ENCODE peak calls at places on chromosomes 7 and 10, in ten cellular contexts. O is SHP77; U is NCI-H446; L is stimulated activated CD4-positive, alpha-beta T cell treated with anti-CD3 and anti-CD28 coated beads, Interleukin-2, amount 100 ng/mL, for 4 hours; B is NCI-H2171 treated with DMSO at 0.1 percent for 48 hours; T is T-cell; G is effector CD4-positive, alpha-beta T cell; Q is stromal cell of bone marrow; Z is fibroblast of the aortic adventitia; N is Calu3. Y is an unnamed sample.

GRCh38 chr10:60025279-60025678 is 118.9 kb upstream of the CCDC6 start:
- DNase-seq in O (no peak), U (no peak), L (no peak), B (no peak), T (no peak), G (no peak), Q (no peak), Z (no peak), N (no peak), Y (no peak)

GRCh38 chr10:128506423-128506822 is 380.2 kb upstream of the MKI67 start:
- DNase-seq in O (no peak), U (no peak), L (no peak), B (no peak), T (no peak), G (no peak), Q (no peak), Z (no peak), N (no peak), Y (no peak)

GRCh38 chr7:94697671-94697994 is 41.7 kb upstream of the SGCE start:
- DNase-seq in O (no peak), U (no peak), L (no peak), B (no peak), T (no peak), G (no peak), Q (no peak), Z (no peak), N (no peak), Y (no peak)

GRCh38 chr7:142391191-142391992 is 133.5 kb upstream of the PRSS58 start:
- DNase-seq in O (no peak), U (peak; percentile 4), L (no peak), B (no peak), T (no peak), G (peak; percentile 23), Q (peak; percentile 22), Z (peak; percentile 26), N (no peak), Y (peak; percentile 23)

GRCh38 chr7:155214328-155214986 is 83.2 kb upstream of the INSIG1 start:
- DNase-seq in O (no peak), U (no peak), L (no peak), B (peak; percentile 53), T (no peak), G (no peak), Q (no peak), Z (peak; percentile 39), N (peak; percentile 58), Y (no peak)

GRCh38 chr10:29946614-29946952 is 112.8 kb downstream of the JCAD start:
- DNase-seq in O (no peak), U (no peak), L (no peak), B (no peak), T (no peak), G (no peak), Q (no peak), Z (no peak), N (no peak), Y (no peak)

GRCh38 chr10:30865141-30865926 is 166.3 kb downstream of the ZNF438 start:
- DNase-seq in O (no peak), U (no peak), L (no peak), B (no peak), T (no peak), G (no peak), Q (no peak), Z (peak; percentile 91), N (no peak), Y (no peak)

GRCh38 chr10:81026597-81026996 is 488.9 kb downstream of the SH2D4B start:
- DNase-seq in O (no peak), U (no peak), L (no peak), B (no peak), T (no peak), G (no peak), Q (no peak), Z (no peak), N (no peak), Y (no peak)

GRCh38 chr10:2111936-2112335 is 374.6 kb upstream of the ADARB2 start:
- DNase-seq in O (no peak), U (no peak), L (no peak), B (no peak), T (no peak), G (no peak), Q (no peak), Z (no peak), N (no peak), Y (no peak)

GRCh38 chr7:128731184-128731583 is 8.0 kb upstream of the CALU start:
- DNase-seq in O (no peak), U (no peak), L (no peak), B (no peak), T (no peak), G (no peak), Q (no peak), Z (no peak), N (no peak), Y (no peak)